ENCODE peak calls at places on chromosomes 3 and 15, in six cellular contexts. K is ovary, N is uterus, I is prostate gland, A is IMR-90, C is heart left ventricle. L is an unnamed sample.

GRCh38 chr3:33032937-33033336 is 64.0 kb downstream of the GLB1 start:
- DNase-seq in K (no peak), N (no peak), I (no peak), A (no peak), C (no peak), L (no peak)

GRCh38 chr3:46406786-46407611 is at the start of the genes CCR5AS and CCRL2:
- DNase-seq in K (no peak), N (peak; percentile 20), I (no peak), A (peak; percentile 69), C (no peak), L (peak; percentile 87)

GRCh38 chr3:185215873-185216586 is 37.8 kb downstream of the EHHADH start:
- DNase-seq in K (no peak), N (no peak), I (no peak), A (peak; percentile 23), C (no peak), L (no peak)

GRCh38 chr15:40793216-40793989 is 13.5 kb upstream of the ZFYVE19 start:
- DNase-seq in K (peak; percentile 51), N (no peak), I (no peak), A (peak; percentile 98), C (no peak), L (no peak)

GRCh38 chr15:29921130-29921601 is 98.9 kb upstream of the TJP1 start:
- DNase-seq in K (no peak), N (no peak), I (no peak), A (no peak), C (no peak), L (no peak)

GRCh38 chr15:95644476-95644875 is 686.0 kb upstream of the NR2F2 start:
- DNase-seq in K (no peak), N (peak; percentile 22), I (no peak), A (no peak), C (no peak), L (no peak)

GRCh38 chr15:56736308-56736707 is 3.0 kb upstream of the ZNF280D start:
- DNase-seq in K (no peak), N (no peak), I (no peak), A (peak; percentile 61), C (no peak), L (no peak)

GRCh38 chr3:17032407-17033034 is 147.8 kb downstream of the PLCL2 start:
- DNase-seq in K (no peak), N (no peak), I (no peak), A (peak; percentile 36), C (no peak), L (no peak)

GRCh38 chr15:65305144-65305758 is 774 bp downstream of the RNU5B-1 start:
- DNase-seq in K (no peak), N (no peak), I (peak; percentile 22), A (no peak), C (no peak), L (no peak)

GRCh38 chr3:80275120-80275519 is 507.3 kb upstream of the ROBO1 start:
- DNase-seq in K (no peak), N (no peak), I (no peak), A (no peak), C (no peak), L (no peak)

GRCh38 chr3:4006288-4006687 is 207.1 kb downstream of the LRRN1 start:
- DNase-seq in K (no peak), N (no peak), I (no peak), A (no peak), C (no peak), L (no peak)

GRCh38 chr3:13687409-13687989 is 138.6 kb downstream of the FBLN2 start:
- DNase-seq in K (no peak), N (no peak), I (no peak), A (no peak), C (no peak), L (peak; percentile 33)

GRCh38 chr15:36359286-36359685 is 220.1 kb upstream of the CDIN1 start:
- DNase-seq in K (no peak), N (no peak), I (no peak), A (no peak), C (no peak), L (no peak)
- H3K4me3 ChIP-seq in K (no peak overlapping the region), N (no peak overlapping the region), I (no peak overlapping the region), A (no peak overlapping the region), C (no peak overlapping the region), L (no peak overlapping the region)

GRCh38 chr15:89460048-89460447 is 36.3 kb downstream of the RHCG start:
- DNase-seq in K (no peak), N (no peak), I (no peak), A (no peak), C (no peak), L (no peak)

GRCh38 chr15:89463113-89463512 is 33.3 kb downstream of the RHCG start:
- DNase-seq in K (no peak), N (no peak), I (no peak), A (no peak), C (no peak), L (no peak)

GRCh38 chr15:89459271-89460038 is 36.9 kb downstream of the RHCG start:
- DNase-seq in K (no peak), N (no peak), I (no peak), A (no peak), C (no peak), L (no peak)

GRCh38 chr15:89461386-89461785 is 35.0 kb downstream of the RHCG start:
- DNase-seq in K (no peak), N (no peak), I (no peak), A (no peak), C (no peak), L (no peak)

GRCh38 chr15:89462198-89462912 is 34.0 kb downstream of the RHCG start:
- DNase-seq in K (no peak), N (no peak), I (no peak), A (peak; percentile 23), C (no peak), L (no peak)
- TF ChIP-seq POLR2A in K (no peak), N (no peak), I (no peak), A (no peak), C (no peak), L (no peak)

GRCh38 chr3:134307425-134307824 is 56.8 kb upstream of the RYK start:
- DNase-seq in K (no peak), N (no peak), I (no peak), A (no peak), C (no peak), L (no peak)

GRCh38 chr3:134311265-134311664 is 60.6 kb upstream of the RYK start:
- DNase-seq in K (no peak), N (no peak), I (no peak), A (peak; percentile 77), C (no peak), L (no peak)

GRCh38 chr3:134309987-134310700 is 59.5 kb upstream of the RYK start:
- DNase-seq in K (no peak), N (no peak), I (peak; percentile 48), A (no peak), C (no peak), L (no peak)

GRCh38 chr3:134306334-134306733 is 55.7 kb upstream of the RYK start:
- DNase-seq in K (no peak), N (peak; percentile 58), I (no peak), A (no peak), C (no peak), L (no peak)

DNA sequence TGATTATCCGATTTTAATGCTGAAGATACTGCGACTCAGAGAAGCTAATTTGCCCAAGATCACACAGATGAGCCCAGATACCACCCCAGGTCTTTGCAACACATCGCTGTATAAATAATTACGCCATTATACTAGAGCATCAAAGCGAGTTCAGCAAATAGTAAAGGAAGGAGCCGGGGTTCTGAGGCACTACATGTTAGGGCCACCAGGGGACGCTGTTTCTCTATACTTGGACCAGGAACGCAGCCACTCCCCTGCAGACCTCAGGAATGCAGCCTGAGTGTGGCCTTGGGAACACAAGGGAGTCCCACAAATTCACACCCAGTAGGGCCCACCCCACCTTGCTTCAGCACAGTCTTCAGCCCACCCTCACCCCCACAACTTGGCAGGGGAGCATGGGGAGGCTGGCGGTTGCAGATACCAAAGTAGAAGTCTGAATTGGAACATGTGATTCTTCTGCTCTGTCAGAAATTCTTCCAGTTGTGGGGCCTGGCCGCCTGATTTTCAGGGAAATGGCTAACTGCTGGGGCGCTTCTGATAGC is 57.8 kb upstream of the RYK start:
- DNase-seq in K (peak; percentile 92), N (peak; percentile 88), I (peak; percentile 84), A (peak; percentile 76), C (peak; percentile 83), L (no peak)
- H3K4me3 ChIP-seq in K (no peak overlapping the region), N (no peak overlapping the region), I (no peak overlapping the region), A (peak overlapping the region; percentile 5), C (peak overlapping the region; percentile 38), L (no peak overlapping the region)

GRCh38 chr15:30991301-30992072 is at the start of gene MTMR10:
- DNase-seq in K (peak; percentile 36), N (peak; percentile 56), I (peak; percentile 64), A (peak; percentile 73), C (peak; percentile 88), L (peak; percentile 97)
- TF ChIP-seq POLR2A in K (peak; percentile 65), N (peak; percentile 62), I (peak; percentile 68), A (peak; percentile 87), C (no peak), L (peak; percentile 85)

DNA sequence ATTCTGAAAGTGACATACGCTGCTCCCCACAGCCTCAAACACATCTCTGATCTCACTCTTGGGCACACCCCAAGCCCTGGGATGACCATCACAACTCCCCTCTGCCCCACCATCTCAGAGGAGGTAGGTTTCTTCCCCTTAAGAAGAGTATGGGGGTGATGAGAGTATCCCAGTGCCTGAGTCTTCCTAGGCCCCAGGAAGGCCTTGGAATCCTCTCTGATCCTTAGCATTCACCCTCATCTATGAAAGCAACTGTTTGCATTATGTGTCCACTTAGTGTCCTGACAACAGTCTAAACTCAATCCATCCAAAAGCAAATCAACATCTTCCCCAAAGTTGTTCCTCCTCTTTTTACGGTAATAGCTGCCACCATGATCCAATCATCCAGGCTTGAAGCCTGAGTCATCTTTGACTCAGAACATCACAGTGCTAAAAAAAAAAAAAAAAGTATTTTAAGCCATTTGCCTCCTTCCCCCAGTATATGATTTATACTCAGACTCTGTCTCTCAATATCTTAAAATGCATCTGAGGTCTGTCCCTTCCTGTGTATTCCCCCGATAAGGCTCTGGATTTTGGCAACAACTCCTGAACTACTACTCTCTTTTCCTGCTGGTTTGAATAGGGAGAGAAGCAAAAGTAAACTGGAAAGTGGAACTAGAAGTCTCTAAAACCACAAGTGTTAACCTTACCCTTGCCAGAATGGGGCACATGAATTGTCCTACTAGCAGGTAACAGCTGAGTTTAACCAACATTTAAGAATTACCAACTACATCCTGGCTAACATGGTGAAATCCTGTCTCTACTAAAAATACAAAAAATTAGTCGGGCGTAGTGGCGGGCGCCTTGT is 22.5 kb downstream of the POPDC2 start:
- DNase-seq in K (no peak), N (no peak), I (no peak), A (peak; percentile 89), C (no peak), L (no peak)
- H3K4me3 ChIP-seq in K (no peak overlapping the region), N (no peak overlapping the region), I (no peak overlapping the region), A (no peak overlapping the region), C (peak overlapping the region; percentile 8), L (no peak overlapping the region)

DNA sequence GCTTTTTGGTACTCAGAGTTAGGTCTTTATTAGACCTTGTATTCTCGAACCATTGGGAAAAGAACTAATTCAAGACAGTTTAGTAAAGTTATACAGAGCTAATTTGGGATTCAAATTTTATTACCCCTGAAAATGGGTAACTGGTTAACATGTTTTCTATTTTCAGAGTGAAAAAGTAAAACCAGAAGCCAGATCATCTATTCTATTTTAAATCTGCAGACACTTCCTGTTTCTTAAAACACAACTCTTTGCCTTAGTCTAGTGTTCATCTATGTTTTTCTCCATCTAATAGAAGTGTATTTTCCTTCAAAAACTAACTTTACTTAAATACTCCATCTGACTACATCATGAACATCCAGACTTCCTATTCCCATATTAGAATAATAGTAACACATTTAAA is 113.4 kb downstream of the CCNL1 start:
- DNase-seq in K (no peak), N (no peak), I (no peak), A (no peak), C (no peak), L (no peak)
- TF ChIP-seq POLR2A in K (no peak), N (no peak), I (no peak), A (no peak), C (no peak), L (no peak)

GRCh38 chr3:159850481-159850880 is 138.2 kb upstream of the IL12A start:
- DNase-seq in K (no peak), N (no peak), I (no peak), A (no peak), C (no peak), L (no peak)
- H3K4me3 ChIP-seq in K (no peak overlapping the region), N (no peak overlapping the region), I (no peak overlapping the region), A (no peak overlapping the region), C (no peak overlapping the region), L (no peak overlapping the region)